ENCODE peak calls at places on chromosomes 1 and 21, in six cellular contexts. V is cardiac muscle cell, E is astrocyte of the cerebellum, D is fibroblast of mammary gland, C is gastrocnemius medialis, Y is cardiac fibroblast. T is an unnamed sample.

GRCh38 chr1:47298025-47298699 is 15.8 kb downstream of the STIL start:
- DNase-seq in V (peak; percentile 6), D (no peak), C (no peak), Y (peak; percentile 44), E (no peak), T (no peak)

GRCh38 chr1:65083263-65083896 is 64.6 kb upstream of the AK4 start:
- DNase-seq in E (no peak), D (peak; percentile 56), C (no peak), Y (no peak), V (no peak), T (no peak)

GRCh38 chr1:20279507-20279906 is 11.2 kb upstream of the VWA5B1 start:
- DNase-seq in E (no peak), Y (no peak), V (peak; percentile 22), C (no peak), D (peak; percentile 82), T (peak; percentile 32)

GRCh38 chr1:143720087-143721023 is 251.4 kb downstream of the FAM72C start:
- DNase-seq in V (peak; percentile 61), E (no peak), C (no peak), D (peak; percentile 30), Y (peak; percentile 21), T (peak; percentile 8)

GRCh38 chr1:19078503-19078902 is 122.0 kb upstream of the IFFO2 start:
- DNase-seq in E (no peak), C (no peak), Y (no peak), D (no peak), V (no peak), T (no peak)

GRCh38 chr1:206464456-206464964 is 5.8 kb upstream of the IKBKE start:
- DNase-seq in C (no peak), V (peak; percentile 98), Y (peak; percentile 98), E (peak; percentile 78), D (peak; percentile 96), T (peak; percentile 79)

GRCh38 chr1:207579436-207579799 is 65.5 kb upstream of the CR1L start:
- DNase-seq in C (peak; percentile 23), D (peak; percentile 72), Y (peak; percentile 68), V (peak; percentile 79), E (no peak), T (peak; percentile 67)

GRCh38 chr1:25100151-25100841 is 132.0 kb downstream of the SYF2 start:
- DNase-seq in C (no peak), D (no peak), E (no peak), Y (no peak), V (no peak), T (no peak)

GRCh38 chr1:101379939-101380338 is 143.1 kb downstream of the S1PR1 start:
- DNase-seq in V (no peak), E (no peak), D (no peak), Y (no peak), C (no peak), T (no peak)

GRCh38 chr1:33255347-33256311 is 663 bp upstream of the ZNF362 start:
- DNase-seq in Y (peak; percentile 45), E (no peak), C (peak; percentile 84), V (peak; percentile 55), D (peak; percentile 41), T (no peak)

GRCh38 chr1:248187363-248187762 is 9.7 kb upstream of the OR2M3 start:
- DNase-seq in Y (no peak), V (no peak), E (no peak), D (no peak), C (no peak), T (no peak)

GRCh38 chr1:58812926-58813325 is 29.1 kb upstream of the JUN start:
- DNase-seq in C (no peak), E (no peak), V (no peak), D (no peak), Y (no peak), T (peak; percentile 19)

GRCh38 chr1:244322791-244323521 is 128.8 kb downstream of the ADSS2 start:
- DNase-seq in E (peak; percentile 97), V (peak; percentile 97), Y (peak; percentile 97), D (peak; percentile 99), C (peak; percentile 26), T (peak; percentile 96)

GRCh38 chr1:52707927-52708655 is 9.9 kb upstream of the COA7 start:
- DNase-seq in Y (peak; percentile 89), V (peak; percentile 91), C (no peak), D (peak; percentile 65), E (peak; percentile 19), T (peak; percentile 83)

GRCh38 chr1:228168563-228169270 is 3.1 kb downstream of the IBA57 start:
- DNase-seq in D (no peak), C (no peak), Y (no peak), E (no peak), V (no peak), T (no peak)

GRCh38 chr21:30717105-30717504 is 1.5 kb downstream of the KRTAP21-3 start:
- DNase-seq in D (no peak), E (no peak), V (no peak), Y (no peak), C (no peak), T (no peak)

GRCh38 chr1:177219458-177220390 is 49.0 kb downstream of the BRINP2 start:
- DNase-seq in D (no peak), V (peak; percentile 68), E (no peak), Y (peak; percentile 68), C (no peak), T (no peak)

GRCh38 chr1:186244825-186245224 is 130.2 kb downstream of the TPR start:
- DNase-seq in C (no peak), E (no peak), D (no peak), V (peak; percentile 43), Y (peak; percentile 16), T (no peak)

GRCh38 chr1:6582370-6582769 is 2.6 kb downstream of the ZBTB48 start:
- DNase-seq in D (no peak), V (no peak), E (no peak), Y (no peak), C (no peak), T (no peak)

GRCh38 chr1:183633676-183634343 is 1.8 kb downstream of the ARPC5 start:
- DNase-seq in E (peak; percentile 76), Y (peak; percentile 85), V (peak; percentile 92), C (no peak), D (peak; percentile 84), T (peak; percentile 86)

GRCh38 chr21:37074195-37074510 is 1.1 kb downstream of the TTC3 start:
- DNase-seq in Y (no peak), D (peak; percentile 18), E (no peak), C (no peak), V (no peak), T (no peak)

GRCh38 chr1:100036718-100037664 is 67.2 kb downstream of the SLC35A3 start:
- DNase-seq in Y (peak; percentile 51), E (no peak), C (no peak), V (peak; percentile 55), D (peak; percentile 86), T (peak; percentile 37)

GRCh38 chr1:230834292-230834691 is 34.0 kb downstream of the C1orf198 start:
- DNase-seq in C (no peak), V (no peak), E (no peak), D (no peak), Y (peak; percentile 30), T (no peak)

GRCh38 chr1:201396859-201397464 is 2.2 kb downstream of the LAD1 start:
- DNase-seq in C (no peak), E (no peak), V (no peak), D (no peak), Y (no peak), T (no peak)

GRCh38 chr1:211714154-211714553 is 38.7 kb upstream of the NEK2 start:
- DNase-seq in D (no peak), C (no peak), Y (no peak), V (no peak), E (no peak), T (no peak)

GRCh38 chr1:2594001-2594640 is 7.5 kb downstream of the PRXL2B start:
- DNase-seq in D (no peak), Y (peak; percentile 61), C (no peak), V (peak; percentile 64), E (no peak), T (peak; percentile 30)

GRCh38 chr1:22573237-22573636 is 9.9 kb downstream of the EPHA8 start:
- DNase-seq in D (no peak), V (no peak), C (no peak), E (no peak), Y (no peak), T (no peak)

GRCh38 chr1:62689524-62689923 is 1.3 kb upstream of the DOCK7 start:
- DNase-seq in D (peak; percentile 90), V (peak; percentile 57), E (no peak), Y (peak; percentile 56), C (no peak), T (peak; percentile 58)

GRCh38 chr21:45290948-45291612 is 3.4 kb upstream of the POFUT2 start:
- DNase-seq in E (peak; percentile 46), V (peak; percentile 85), C (no peak), Y (peak; percentile 84), D (peak; percentile 67), T (peak; percentile 84)
- TF ChIP-seq CTCF in E (no peak), V (no peak), C (no peak), Y (no peak), D (no peak), T (no peak)

DNA sequence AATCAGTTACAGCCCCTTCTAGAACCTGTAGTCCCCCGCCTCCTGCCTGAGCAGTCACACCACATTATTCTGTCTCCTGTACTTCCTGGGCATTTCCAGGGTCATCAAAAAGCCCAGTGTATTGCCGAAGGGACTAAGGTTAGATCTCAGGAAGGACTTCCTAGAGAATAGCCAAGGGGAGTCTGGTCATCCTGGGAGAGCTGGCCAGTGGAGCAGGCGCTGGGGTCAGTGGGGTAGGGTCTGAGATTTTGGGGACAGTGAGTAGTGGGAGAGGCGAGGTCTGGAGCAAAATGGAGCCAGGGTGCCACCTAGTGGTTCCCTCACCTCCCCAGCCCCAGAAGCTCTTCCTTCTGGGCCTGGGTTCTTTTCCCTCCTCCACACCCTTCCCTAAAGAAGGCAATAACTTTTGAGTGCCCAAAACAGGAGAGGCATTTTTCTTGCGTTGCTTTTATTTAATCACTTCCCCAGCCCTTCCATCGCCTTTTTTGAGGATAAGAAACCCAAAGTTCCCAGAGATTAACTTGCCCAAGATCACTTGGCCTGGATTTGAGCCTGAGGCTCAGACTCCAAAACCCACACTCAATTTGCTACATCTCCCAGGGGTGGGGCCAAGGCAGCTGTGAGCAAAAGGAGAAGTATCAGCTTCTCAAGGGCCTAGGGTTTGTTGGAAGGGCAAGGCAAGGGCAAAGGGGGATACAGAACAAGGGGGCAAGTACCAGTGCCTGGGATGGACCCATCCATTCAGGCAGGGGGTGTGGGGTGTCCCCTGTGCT is 7.3 kb upstream of the PMVK start:
- DNase-seq in D (no peak), V (peak; percentile 39), C (no peak), E (no peak), Y (peak; percentile 42), T (peak; percentile 45)
- H3K4me3 ChIP-seq in D (no peak overlapping the region), V (no peak overlapping the region), C (no peak overlapping the region), E (no peak overlapping the region), Y (no peak overlapping the region), T (no peak overlapping the region)

GRCh38 chr21:18801468-18801867 is 397.9 kb upstream of the TMPRSS15 start:
- DNase-seq in E (peak; percentile 2), Y (peak; percentile 30), C (no peak), D (no peak), V (peak; percentile 1), T (no peak)
- TF ChIP-seq CTCF in E (peak; percentile 35), Y (no peak), C (no peak), D (no peak), V (no peak), T (no peak)

DNA sequence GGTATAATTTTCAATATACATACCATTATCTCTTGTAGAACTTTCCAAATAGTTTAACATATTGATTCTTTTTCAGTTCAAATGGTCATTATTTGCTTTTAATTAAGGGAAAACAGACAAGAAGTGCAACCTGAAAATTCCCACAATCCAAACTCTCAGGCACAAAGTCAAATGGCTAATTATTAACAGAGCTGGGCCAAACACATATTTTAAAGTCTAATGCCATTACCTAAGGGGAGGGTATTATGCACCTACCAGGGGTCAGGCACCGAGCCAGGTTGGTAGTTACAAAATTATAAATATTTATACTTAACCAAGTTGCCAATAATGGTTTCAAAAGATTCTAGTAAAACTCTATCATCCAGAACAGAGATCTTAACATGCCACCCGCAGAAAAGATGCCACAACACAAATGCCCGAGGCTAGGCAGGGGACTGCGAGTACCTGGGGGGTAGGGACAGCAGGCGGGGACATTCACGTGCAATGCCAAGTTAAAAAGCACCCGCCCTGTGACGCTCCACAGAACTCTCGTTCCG is 15.0 kb downstream of the LBR start:
- DNase-seq in Y (no peak), C (no peak), V (no peak), E (no peak), D (no peak), T (no peak)
- H3K4me3 ChIP-seq in Y (no peak overlapping the region), C (no peak overlapping the region), V (no peak overlapping the region), E (no peak overlapping the region), D (no peak overlapping the region), T (no peak overlapping the region)